ENCODE peak calls at places on chromosomes 4 and X, in nine cellular contexts. One of them, this sample, is unnamed.
A peak's percentile ranks its signal among the peaks of the same experiment; 100 is the strongest.

GRCh38 chrX:50117477-50117876 is 83.3 kb downstream of the AKAP4 start:
- DNase-seq in AG09309: no peak
- DNase-seq in Peyer's patch: peak; percentile 47
- DNase-seq in uterus: no peak
- DNase-seq in cardiac muscle cell: no peak
- DNase-seq in keratinocyte: no peak
- DNase-seq in spleen: no peak
- DNase-seq in WERI-Rb-1: no peak
- DNase-seq in neural crest cell: no peak
- DNase-seq in this sample: no peak

GRCh38 chrX:37423864-37424569 is 74.9 kb downstream of the PRRG1 start:
- DNase-seq in neural crest cell: no peak
- DNase-seq in keratinocyte: no peak
- DNase-seq in WERI-Rb-1: no peak
- DNase-seq in Peyer's patch: no peak
- DNase-seq in spleen: no peak
- DNase-seq in uterus: no peak
- DNase-seq in cardiac muscle cell: no peak
- DNase-seq in AG09309: no peak
- DNase-seq in this sample: peak; percentile 11

GRCh38 chr4:151418385-151418784 is 9.4 kb downstream of the FHIP1A start:
- DNase-seq in spleen: no peak
- DNase-seq in cardiac muscle cell: no peak
- DNase-seq in AG09309: peak; percentile 42
- DNase-seq in WERI-Rb-1: no peak
- DNase-seq in keratinocyte: no peak
- DNase-seq in uterus: no peak
- DNase-seq in Peyer's patch: no peak
- DNase-seq in neural crest cell: no peak
- DNase-seq in this sample: peak; percentile 71

GRCh38 chr4:118950929-118951570 is 62.4 kb downstream of the SYNPO2 start:
- DNase-seq in WERI-Rb-1: no peak
- DNase-seq in neural crest cell: no peak
- DNase-seq in AG09309: no peak
- DNase-seq in Peyer's patch: no peak
- DNase-seq in spleen: no peak
- DNase-seq in keratinocyte: no peak
- DNase-seq in uterus: no peak
- DNase-seq in cardiac muscle cell: no peak
- DNase-seq in this sample: no peak

GRCh38 chrX:130728208-130728607 is 174.8 kb downstream of the ENOX2 start:
- DNase-seq in uterus: no peak
- DNase-seq in WERI-Rb-1: no peak
- DNase-seq in AG09309: no peak
- DNase-seq in neural crest cell: no peak
- DNase-seq in spleen: no peak
- DNase-seq in cardiac muscle cell: no peak
- DNase-seq in Peyer's patch: no peak
- DNase-seq in keratinocyte: no peak
- DNase-seq in this sample: no peak

GRCh38 chrX:32745323-32745722 is 466.0 kb downstream of the DMD start:
- DNase-seq in keratinocyte: no peak
- DNase-seq in Peyer's patch: no peak
- DNase-seq in neural crest cell: no peak
- DNase-seq in cardiac muscle cell: no peak
- DNase-seq in AG09309: no peak
- DNase-seq in WERI-Rb-1: no peak
- DNase-seq in uterus: no peak
- DNase-seq in spleen: no peak
- DNase-seq in this sample: no peak

GRCh38 chrX:46626566-46626965 is 53.0 kb downstream of the CHST7 start:
- DNase-seq in Peyer's patch: no peak
- DNase-seq in WERI-Rb-1: no peak
- DNase-seq in uterus: no peak
- DNase-seq in cardiac muscle cell: no peak
- DNase-seq in neural crest cell: no peak
- DNase-seq in keratinocyte: no peak
- DNase-seq in spleen: no peak
- DNase-seq in AG09309: no peak
- DNase-seq in this sample: no peak

GRCh38 chr4:165464813-165465381 is 86.1 kb downstream of the CPE start:
- DNase-seq in AG09309: no peak
- DNase-seq in uterus: no peak
- DNase-seq in keratinocyte: no peak
- DNase-seq in neural crest cell: no peak
- DNase-seq in WERI-Rb-1: no peak
- DNase-seq in cardiac muscle cell: peak; percentile 54
- DNase-seq in spleen: no peak
- DNase-seq in Peyer's patch: peak; percentile 48
- DNase-seq in this sample: peak; percentile 37

GRCh38 chrX:152418025-152418424 is 33.1 kb downstream of the GABRA3 start:
- DNase-seq in uterus: no peak
- DNase-seq in Peyer's patch: no peak
- DNase-seq in cardiac muscle cell: no peak
- DNase-seq in AG09309: no peak
- DNase-seq in keratinocyte: no peak
- DNase-seq in WERI-Rb-1: no peak
- DNase-seq in spleen: no peak
- DNase-seq in neural crest cell: no peak
- DNase-seq in this sample: no peak

GRCh38 chrX:77167993-77168392 is 279.2 kb upstream of the FGF16 start:
- DNase-seq in AG09309: no peak
- DNase-seq in cardiac muscle cell: no peak
- DNase-seq in uterus: no peak
- DNase-seq in spleen: no peak
- DNase-seq in keratinocyte: no peak
- DNase-seq in neural crest cell: no peak
- DNase-seq in Peyer's patch: no peak
- DNase-seq in WERI-Rb-1: no peak
- DNase-seq in this sample: no peak

GRCh38 chr4:14025891-14026290 is 398.4 kb upstream of the BOD1L1 start:
- DNase-seq in keratinocyte: no peak
- DNase-seq in WERI-Rb-1: no peak
- DNase-seq in uterus: no peak
- DNase-seq in cardiac muscle cell: no peak
- DNase-seq in Peyer's patch: no peak
- DNase-seq in neural crest cell: no peak
- DNase-seq in AG09309: no peak
- DNase-seq in spleen: no peak
- DNase-seq in this sample: no peak

GRCh38 chr4:26124753-26125236 is 196.0 kb upstream of the RBPJ start:
- DNase-seq in cardiac muscle cell: no peak
- DNase-seq in AG09309: no peak
- DNase-seq in uterus: no peak
- DNase-seq in Peyer's patch: no peak
- DNase-seq in WERI-Rb-1: no peak
- DNase-seq in keratinocyte: no peak
- DNase-seq in spleen: no peak
- DNase-seq in neural crest cell: no peak
- DNase-seq in this sample: no peak

GRCh38 chr4:40672528-40673522 is 43.2 kb upstream of the RBM47 start:
- DNase-seq in neural crest cell: no peak
- DNase-seq in cardiac muscle cell: no peak
- DNase-seq in uterus: no peak
- DNase-seq in spleen: no peak
- DNase-seq in AG09309: peak; percentile 97
- DNase-seq in keratinocyte: peak; percentile 83
- DNase-seq in Peyer's patch: peak; percentile 46
- DNase-seq in WERI-Rb-1: peak; percentile 59
- DNase-seq in this sample: peak; percentile 97

GRCh38 chr4:84753318-84753972 is 170.5 kb downstream of the CDS1 start:
- DNase-seq in AG09309: no peak
- DNase-seq in Peyer's patch: no peak
- DNase-seq in cardiac muscle cell: no peak
- DNase-seq in uterus: no peak
- DNase-seq in WERI-Rb-1: no peak
- DNase-seq in spleen: no peak
- DNase-seq in neural crest cell: no peak
- DNase-seq in keratinocyte: no peak
- DNase-seq in this sample: no peak

GRCh38 chrX:130245441-130245840 is 23.3 kb downstream of the ZNF280C start:
- DNase-seq in WERI-Rb-1: no peak
- DNase-seq in uterus: no peak
- DNase-seq in spleen: no peak
- DNase-seq in AG09309: peak; percentile 29
- DNase-seq in neural crest cell: no peak
- DNase-seq in keratinocyte: no peak
- DNase-seq in Peyer's patch: no peak
- DNase-seq in cardiac muscle cell: no peak
- DNase-seq in this sample: peak; percentile 54

GRCh38 chr4:54585321-54586000 is 72.3 kb upstream of the KIT start:
- DNase-seq in keratinocyte: no peak
- DNase-seq in cardiac muscle cell: no peak
- DNase-seq in AG09309: peak; percentile 55
- DNase-seq in Peyer's patch: no peak
- DNase-seq in uterus: no peak
- DNase-seq in neural crest cell: no peak
- DNase-seq in spleen: no peak
- DNase-seq in WERI-Rb-1: no peak
- DNase-seq in this sample: no peak

DNA sequence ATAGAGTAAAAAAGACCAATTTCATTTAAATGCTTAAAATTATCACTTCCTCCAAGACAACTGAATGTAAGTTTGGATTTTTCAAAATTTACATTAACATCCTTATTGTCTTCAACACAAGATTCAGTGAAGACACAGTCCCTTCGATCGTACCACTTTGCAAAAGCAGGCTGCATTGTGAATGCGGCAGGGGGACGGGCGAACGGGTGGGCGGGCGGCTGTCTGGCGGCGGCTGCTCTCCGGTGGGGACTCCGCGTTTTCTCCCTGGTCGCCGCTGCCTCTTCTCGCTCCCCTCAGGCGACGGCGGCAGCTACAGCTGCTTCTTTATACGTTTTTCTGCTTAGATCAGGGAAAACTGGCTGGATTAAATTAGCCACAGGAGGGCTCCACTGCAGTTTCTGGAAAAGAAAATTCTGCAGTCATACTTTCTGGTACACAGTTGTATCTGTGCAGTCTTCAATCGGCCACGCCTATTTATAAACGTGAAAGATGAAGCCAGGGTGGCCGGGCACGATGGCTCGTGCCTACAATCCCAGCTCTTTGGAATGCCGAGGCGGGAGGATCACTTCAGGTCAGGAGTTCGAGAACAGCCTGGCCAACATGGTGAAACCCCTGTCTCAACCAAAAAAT is 33.9 kb upstream of the HPF1 start:
- DNase-seq in uterus: peak; percentile 22
- DNase-seq in cardiac muscle cell: peak; percentile 66
- DNase-seq in WERI-Rb-1: peak; percentile 80
- DNase-seq in neural crest cell: peak; percentile 62
- DNase-seq in AG09309: no peak
- DNase-seq in keratinocyte: peak; percentile 17
- DNase-seq in spleen: peak; percentile 77
- DNase-seq in Peyer's patch: no peak
- DNase-seq in this sample: peak; percentile 43
- TF ChIP-seq CTCF in uterus: peak; percentile 38
- TF ChIP-seq CTCF in cardiac muscle cell: peak; percentile 61
- TF ChIP-seq CTCF in WERI-Rb-1: peak; percentile 59
- TF ChIP-seq CTCF in neural crest cell: peak; percentile 70
- TF ChIP-seq CTCF in AG09309: peak; percentile 65
- TF ChIP-seq CTCF in keratinocyte: peak; percentile 30
- TF ChIP-seq CTCF in spleen: peak; percentile 35
- TF ChIP-seq CTCF in Peyer's patch: no peak
- TF ChIP-seq CTCF in this sample: peak; percentile 55

DNA sequence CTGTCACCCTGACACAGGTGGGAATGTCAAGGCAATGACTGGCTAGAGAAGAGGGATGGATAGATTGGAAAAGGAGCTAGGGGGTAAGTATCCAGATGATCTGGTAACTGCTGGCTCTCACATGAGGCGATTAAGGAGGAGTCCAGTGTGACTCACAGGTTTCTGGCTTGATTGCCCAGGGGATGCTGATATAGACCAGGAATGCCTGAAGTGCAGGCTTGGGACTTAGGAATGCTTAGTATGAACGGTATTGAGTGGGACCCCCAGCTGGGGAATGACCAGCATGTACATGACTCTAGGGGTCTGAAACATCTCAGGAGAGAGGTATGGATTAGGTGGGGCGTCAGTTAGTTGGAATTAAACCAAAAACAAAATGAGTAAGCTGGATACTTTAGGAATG is 65.8 kb upstream of the PRPS1 start:
- DNase-seq in uterus: no peak
- DNase-seq in WERI-Rb-1: no peak
- DNase-seq in cardiac muscle cell: peak; percentile 18
- DNase-seq in neural crest cell: no peak
- DNase-seq in Peyer's patch: no peak
- DNase-seq in AG09309: no peak
- DNase-seq in spleen: no peak
- DNase-seq in keratinocyte: no peak
- DNase-seq in this sample: peak; percentile 72
- TF ChIP-seq CTCF in uterus: no peak
- TF ChIP-seq CTCF in WERI-Rb-1: no peak
- TF ChIP-seq CTCF in cardiac muscle cell: no peak
- TF ChIP-seq CTCF in neural crest cell: no peak
- TF ChIP-seq CTCF in Peyer's patch: no peak
- TF ChIP-seq CTCF in AG09309: no peak
- TF ChIP-seq CTCF in spleen: no peak
- TF ChIP-seq CTCF in keratinocyte: no peak
- TF ChIP-seq CTCF in this sample: no peak

DNA sequence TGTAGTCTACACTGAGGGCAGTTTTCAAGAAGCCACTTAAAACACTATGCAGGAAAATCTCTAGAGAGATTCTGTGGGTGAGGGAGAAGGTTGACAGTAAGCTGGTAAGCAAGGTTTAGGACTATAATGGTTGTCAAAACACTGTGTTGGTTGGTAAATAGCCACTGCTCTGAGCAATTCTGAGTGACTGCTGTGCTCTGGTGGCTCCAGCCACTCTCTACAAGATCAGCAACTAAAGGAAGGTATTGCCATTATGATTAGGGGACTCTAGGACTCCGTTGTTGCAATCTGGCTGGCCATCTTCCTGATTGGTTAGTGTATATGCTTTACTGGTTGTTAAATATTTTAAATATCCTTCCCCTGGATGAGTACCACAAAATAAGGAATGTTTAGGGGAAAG is 5.5 kb upstream of the FAM47E start:
- DNase-seq in uterus: no peak
- DNase-seq in cardiac muscle cell: no peak
- DNase-seq in keratinocyte: no peak
- DNase-seq in spleen: no peak
- DNase-seq in WERI-Rb-1: no peak
- DNase-seq in Peyer's patch: no peak
- DNase-seq in neural crest cell: no peak
- DNase-seq in AG09309: no peak
- DNase-seq in this sample: no peak
- TF ChIP-seq CTCF in uterus: no peak
- TF ChIP-seq CTCF in cardiac muscle cell: no peak
- TF ChIP-seq CTCF in keratinocyte: no peak
- TF ChIP-seq CTCF in spleen: no peak
- TF ChIP-seq CTCF in WERI-Rb-1: peak; percentile 13
- TF ChIP-seq CTCF in Peyer's patch: no peak
- TF ChIP-seq CTCF in neural crest cell: no peak
- TF ChIP-seq CTCF in AG09309: no peak
- TF ChIP-seq CTCF in this sample: no peak

DNA sequence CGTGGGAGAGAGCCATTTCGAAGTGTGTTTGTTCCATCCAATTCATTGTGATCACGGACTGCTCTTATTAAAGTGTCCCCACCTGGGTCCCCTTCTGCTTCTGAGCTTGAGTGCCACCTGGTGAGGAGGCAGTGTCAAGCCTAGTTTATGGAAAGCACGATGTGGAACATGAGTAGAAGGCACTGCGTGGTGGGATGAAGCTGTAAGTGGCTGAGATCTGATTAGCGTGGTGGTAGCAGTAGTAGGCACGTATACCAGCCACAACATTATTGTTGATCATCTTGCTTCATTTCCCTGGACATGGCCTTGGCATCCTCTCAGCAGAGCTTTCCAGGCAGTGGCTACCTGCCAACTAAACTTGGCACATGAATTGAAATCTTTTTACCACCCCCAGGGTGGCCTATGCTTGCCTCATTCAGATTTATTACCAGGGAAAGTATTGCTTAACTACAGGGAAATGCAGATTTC is 46.4 kb downstream of the GPAT3 start:
- DNase-seq in WERI-Rb-1: peak; percentile 16
- DNase-seq in spleen: no peak
- DNase-seq in neural crest cell: no peak
- DNase-seq in uterus: peak; percentile 17
- DNase-seq in keratinocyte: no peak
- DNase-seq in Peyer's patch: peak; percentile 75
- DNase-seq in cardiac muscle cell: no peak
- DNase-seq in AG09309: peak; percentile 37
- DNase-seq in this sample: peak; percentile 22
- TF ChIP-seq CTCF in WERI-Rb-1: peak; percentile 39
- TF ChIP-seq CTCF in spleen: no peak
- TF ChIP-seq CTCF in neural crest cell: no peak
- TF ChIP-seq CTCF in uterus: no peak
- TF ChIP-seq CTCF in keratinocyte: peak; percentile 35
- TF ChIP-seq CTCF in Peyer's patch: no peak
- TF ChIP-seq CTCF in cardiac muscle cell: no peak
- TF ChIP-seq CTCF in AG09309: peak; percentile 2
- TF ChIP-seq CTCF in this sample: no peak

This sample was measured in astrocyte of the cerebellum.